ENCODE peak calls at places on chromosome 2, in six cellular contexts. One of them, this sample, is unnamed.

GRCh38 chr2:166135849-166136258 is 8.0 kb upstream of the SCN1A start:
- DNase-seq in heart left ventricle: no peak
- DNase-seq in activated CD8-positive, alpha-beta memory T cell treated with anti-CD3 and anti-CD28 coated beads for 1 hour: no peak
- DNase-seq in substantia nigra: no peak
- DNase-seq in A172: no peak
- DNase-seq in nephron progenitor cell: no peak
- DNase-seq in this sample: no peak

GRCh38 chr2:8279506-8279905 is 402.4 kb upstream of the ID2 start:
- DNase-seq in heart left ventricle: no peak
- DNase-seq in activated CD8-positive, alpha-beta memory T cell treated with anti-CD3 and anti-CD28 coated beads for 1 hour: no peak
- DNase-seq in substantia nigra: no peak
- DNase-seq in A172: no peak
- DNase-seq in nephron progenitor cell: no peak
- DNase-seq in this sample: no peak

GRCh38 chr2:29616569-29616968 is 304.8 kb downstream of the ALK start:
- DNase-seq in heart left ventricle: no peak
- DNase-seq in activated CD8-positive, alpha-beta memory T cell treated with anti-CD3 and anti-CD28 coated beads for 1 hour: no peak
- DNase-seq in substantia nigra: no peak
- DNase-seq in A172: no peak
- DNase-seq in nephron progenitor cell: no peak
- DNase-seq in this sample: no peak

GRCh38 chr2:3493610-3493997 is 25.7 kb downstream of the ADI1 start:
- DNase-seq in heart left ventricle: no peak
- DNase-seq in activated CD8-positive, alpha-beta memory T cell treated with anti-CD3 and anti-CD28 coated beads for 1 hour: no peak
- DNase-seq in substantia nigra: no peak
- DNase-seq in A172: no peak
- DNase-seq in nephron progenitor cell: peak
- DNase-seq in this sample: no peak

GRCh38 chr2:232321156-232321816 is 57.3 kb upstream of the ALPP start:
- DNase-seq in heart left ventricle: no peak
- DNase-seq in activated CD8-positive, alpha-beta memory T cell treated with anti-CD3 and anti-CD28 coated beads for 1 hour: peak
- DNase-seq in substantia nigra: no peak
- DNase-seq in A172: no peak
- DNase-seq in nephron progenitor cell: no peak
- DNase-seq in this sample: no peak

GRCh38 chr2:5021148-5021547 is 671.0 kb upstream of the SOX11 start:
- DNase-seq in heart left ventricle: no peak
- DNase-seq in activated CD8-positive, alpha-beta memory T cell treated with anti-CD3 and anti-CD28 coated beads for 1 hour: no peak
- DNase-seq in substantia nigra: no peak
- DNase-seq in A172: peak
- DNase-seq in nephron progenitor cell: no peak
- DNase-seq in this sample: no peak

GRCh38 chr2:199136681-199137080 is 321.1 kb downstream of the SATB2 start:
- DNase-seq in heart left ventricle: no peak
- DNase-seq in activated CD8-positive, alpha-beta memory T cell treated with anti-CD3 and anti-CD28 coated beads for 1 hour: no peak
- DNase-seq in substantia nigra: no peak
- DNase-seq in A172: peak
- DNase-seq in nephron progenitor cell: no peak
- DNase-seq in this sample: no peak

GRCh38 chr2:231780123-231780908 is 766 bp downstream of the PDE6D start:
- DNase-seq in heart left ventricle: peak
- DNase-seq in activated CD8-positive, alpha-beta memory T cell treated with anti-CD3 and anti-CD28 coated beads for 1 hour: no peak
- DNase-seq in substantia nigra: no peak
- DNase-seq in A172: no peak
- DNase-seq in nephron progenitor cell: peak
- DNase-seq in this sample: peak

GRCh38 chr2:21191535-21191934 is 67.8 kb downstream of the TDRD15 start:
- DNase-seq in heart left ventricle: no peak
- DNase-seq in activated CD8-positive, alpha-beta memory T cell treated with anti-CD3 and anti-CD28 coated beads for 1 hour: no peak
- DNase-seq in substantia nigra: no peak
- DNase-seq in A172: no peak
- DNase-seq in nephron progenitor cell: no peak
- DNase-seq in this sample: no peak

GRCh38 chr2:176650101-176650500 is 380.9 kb downstream of the MTX2 start:
- DNase-seq in heart left ventricle: no peak
- DNase-seq in activated CD8-positive, alpha-beta memory T cell treated with anti-CD3 and anti-CD28 coated beads for 1 hour: no peak
- DNase-seq in substantia nigra: no peak
- DNase-seq in A172: no peak
- DNase-seq in nephron progenitor cell: no peak
- DNase-seq in this sample: no peak

GRCh38 chr2:237790353-237790752 is 8.2 kb upstream of the RBM44 start:
- DNase-seq in heart left ventricle: no peak
- DNase-seq in activated CD8-positive, alpha-beta memory T cell treated with anti-CD3 and anti-CD28 coated beads for 1 hour: no peak
- DNase-seq in substantia nigra: no peak
- DNase-seq in A172: no peak
- DNase-seq in nephron progenitor cell: no peak
- DNase-seq in this sample: no peak

GRCh38 chr2:98367721-98368120 is 21.5 kb downstream of the CNGA3 start:
- DNase-seq in heart left ventricle: no peak
- DNase-seq in activated CD8-positive, alpha-beta memory T cell treated with anti-CD3 and anti-CD28 coated beads for 1 hour: no peak
- DNase-seq in substantia nigra: no peak
- DNase-seq in A172: no peak
- DNase-seq in nephron progenitor cell: no peak
- DNase-seq in this sample: no peak

GRCh38 chr2:172928754-172929153 is 146.9 kb upstream of the MAP3K20 start:
- DNase-seq in heart left ventricle: no peak
- DNase-seq in activated CD8-positive, alpha-beta memory T cell treated with anti-CD3 and anti-CD28 coated beads for 1 hour: no peak
- DNase-seq in substantia nigra: no peak
- DNase-seq in A172: no peak
- DNase-seq in nephron progenitor cell: no peak
- DNase-seq in this sample: no peak

GRCh38 chr2:120323807-120324399 is 22.0 kb upstream of the INHBB start:
- DNase-seq in heart left ventricle: peak
- DNase-seq in activated CD8-positive, alpha-beta memory T cell treated with anti-CD3 and anti-CD28 coated beads for 1 hour: no peak
- DNase-seq in substantia nigra: no peak
- DNase-seq in A172: peak
- DNase-seq in nephron progenitor cell: no peak
- DNase-seq in this sample: no peak

GRCh38 chr2:43482974-43483373 is 112.9 kb downstream of the THADA start:
- DNase-seq in heart left ventricle: no peak
- DNase-seq in activated CD8-positive, alpha-beta memory T cell treated with anti-CD3 and anti-CD28 coated beads for 1 hour: no peak
- DNase-seq in substantia nigra: no peak
- DNase-seq in A172: no peak
- DNase-seq in nephron progenitor cell: no peak
- DNase-seq in this sample: no peak